ENCODE peak calls at places on chromosomes 16 and 17, in nine cellular contexts. N is A673; T is GM03348; O is AG08395; J is activated CD4-positive, alpha-beta T cell treated with anti-CD3 and anti-CD28 coated beads, Interleukin-2, amount 10 ng/mL, durations not matched to agents 24 days and 14 days; V is NCI-H460; P is lower leg skin; X is CD8-positive, alpha-beta T cell; H is activated T-helper 1 cell treated with anti-CD3 and anti-CD28 coated beads, Interleukin-12 subunit alpha, Interleukin-12 subunit beta, Interleukin-2, Interleukin-4 antibody, amounts not matched to agents 30 ng/mL and 10 ng/mL and 1 ng/mL, durations not matched to agents 14 hours and 24 hours and 36 hours. U is an unnamed sample.
A peak's percentile ranks its signal among the peaks of the same experiment; 100 is the strongest.

GRCh38 chr16:376817-377418 is 4.9 kb downstream of the PGAP6 start:
- DNase-seq in N (no peak), T (no peak), O (no peak), J (no peak), V (no peak), P (no peak), X (no peak), H (no peak), U (no peak)

GRCh38 chr16:67663151-67663876 is 2.6 kb downstream of the PARD6A start:
- DNase-seq in N (peak; percentile 61), T (no peak), O (no peak), J (peak; percentile 81), V (no peak), P (no peak), X (no peak), H (no peak), U (no peak)

GRCh38 chr17:59370580-59371299 is 39.3 kb downstream of the YPEL2 start:
- DNase-seq in N (no peak), T (no peak), O (no peak), J (no peak), V (no peak), P (no peak), X (no peak), H (no peak), U (no peak)

GRCh38 chr17:10428781-10429180 is 7.0 kb upstream of the MYH8 start:
- DNase-seq in N (no peak), T (no peak), O (no peak), J (no peak), V (no peak), P (no peak), X (no peak), H (no peak), U (no peak)

GRCh38 chr17:15311996-15312395 is 29.4 kb downstream of the TEKT3 start:
- DNase-seq in N (no peak), T (no peak), O (no peak), J (no peak), V (no peak), P (no peak), X (no peak), H (no peak), U (no peak)

GRCh38 chr17:74840989-74841666 is 18.6 kb downstream of the GRIN2C start:
- DNase-seq in N (no peak), T (peak; percentile 86), O (peak; percentile 74), J (no peak), V (no peak), P (peak; percentile 58), X (no peak), H (no peak), U (peak; percentile 54)

GRCh38 chr17:79943354-79944241 is 92.1 kb downstream of the TBC1D16 start:
- DNase-seq in N (no peak), T (no peak), O (no peak), J (no peak), V (no peak), P (no peak), X (no peak), H (no peak), U (no peak)

GRCh38 chr17:55086635-55087058 is 118.1 kb downstream of the STXBP4 start:
- DNase-seq in N (peak; percentile 68), T (peak; percentile 16), O (peak; percentile 29), J (no peak), V (peak; percentile 62), P (no peak), X (no peak), H (no peak), U (no peak)

GRCh38 chr17:3985800-3986199 is 21.6 kb upstream of the ATP2A3 start:
- DNase-seq in N (no peak), T (no peak), O (no peak), J (no peak), V (no peak), P (no peak), X (no peak), H (no peak), U (no peak)

U was measured in MG63.